ENCODE peak calls at places on chromosomes 7 and 10, in six cellular contexts. M is HTR-8/SVneo; J is EL; C is stimulated activated effector memory CD8-positive, alpha-beta T cell treated with anti-CD3 and anti-CD28 coated beads, Interleukin-12 subunit alpha, Interleukin-12 subunit beta, amount 100 ng/mL, for 72 hours; V is stimulated activated CD4-positive, alpha-beta T cell treated with anti-CD3 and anti-CD28 coated beads, Interleukin-2, amount 100 ng/mL, for 48 hours; T is T-helper 22 cell. P is an unnamed sample.

GRCh38 chr7:116573541-116573940 is 48.7 kb downstream of the CAV1 start:
- DNase-seq in M (no peak), J (no peak), C (no peak), V (no peak), T (no peak), P (no peak)

GRCh38 chr7:28804990-28805389 is 153.1 kb downstream of the TRIL start:
- DNase-seq in M (peak; percentile 28), J (peak; percentile 80), C (no peak), V (no peak), T (no peak), P (no peak)

GRCh38 chr10:10508241-10508640 is 509.4 kb upstream of the CELF2 start:
- DNase-seq in M (no peak), J (no peak), C (no peak), V (no peak), T (no peak), P (no peak)

GRCh38 chr7:143811-144453 is 48.4 kb upstream of the FAM20C start:
- DNase-seq in M (no peak), J (no peak), C (no peak), V (no peak), T (no peak), P (no peak)

GRCh38 chr7:55189447-55189760 is 170.6 kb downstream of the EGFR start:
- DNase-seq in M (no peak), J (no peak), C (no peak), V (no peak), T (no peak), P (no peak)

GRCh38 chr7:66832531-66833351 is 88.3 kb upstream of the TMEM248 start:
- DNase-seq in M (no peak), J (no peak), C (no peak), V (no peak), T (no peak), P (no peak)

GRCh38 chr10:17586741-17587720 is 30.1 kb downstream of the HACD1 start:
- DNase-seq in M (no peak), J (peak; percentile 28), C (no peak), V (no peak), T (no peak), P (no peak)

GRCh38 chr10:42488416-42488815 is 150.0 kb downstream of the ZNF33B start:
- DNase-seq in M (peak; percentile 32), J (peak; percentile 87), C (no peak), V (no peak), T (no peak), P (no peak)

GRCh38 chr10:89262331-89263020 is 10.9 kb upstream of the LIPA start:
- DNase-seq in M (no peak), J (peak; percentile 82), C (no peak), V (no peak), T (no peak), P (no peak)

GRCh38 chr7:30595461-30596042 is 874 bp downstream of the GARS1 start:
- DNase-seq in M (no peak), J (peak; percentile 15), C (no peak), V (no peak), T (no peak), P (no peak)

GRCh38 chr10:77702166-77702565 is 64.6 kb upstream of the KCNMA1 start:
- DNase-seq in M (no peak), J (peak; percentile 82), C (no peak), V (no peak), T (no peak), P (no peak)

GRCh38 chr10:83603708-83604107 is 535.6 kb upstream of the GHITM start:
- DNase-seq in M (no peak), J (no peak), C (no peak), V (no peak), T (no peak), P (no peak)

GRCh38 chr7:75994388-75995051 is at the start of gene TMEM120A:
- DNase-seq in M (peak; percentile 95), J (peak; percentile 92), C (peak; percentile 92), V (peak; percentile 96), T (peak; percentile 90), P (peak; percentile 77)

GRCh38 chr7:137882261-137882668 is 35.5 kb upstream of the DGKI start:
- DNase-seq in M (peak; percentile 74), J (peak; percentile 99), C (no peak), V (no peak), T (no peak), P (no peak)

GRCh38 chr7:122383934-122384333 is 79.4 kb upstream of the FEZF1 start:
- DNase-seq in M (no peak), J (no peak), C (no peak), V (no peak), T (no peak), P (no peak)

GRCh38 chr10:21144047-21144446 is 246.9 kb upstream of the NEBL start:
- DNase-seq in M (no peak), J (no peak), C (no peak), V (no peak), T (no peak), P (no peak)

GRCh38 chr7:41825927-41826480 is 123.1 kb upstream of the INHBA start:
- DNase-seq in M (peak; percentile 22), J (peak; percentile 65), C (no peak), V (no peak), T (no peak), P (no peak)

GRCh38 chr10:13792011-13792410 is 205.2 kb downstream of the PRPF18 start:
- DNase-seq in M (no peak), J (no peak), C (no peak), V (no peak), T (no peak), P (no peak)

GRCh38 chr7:150897502-150898474 is 45.5 kb downstream of the AOC1 start:
- DNase-seq in M (no peak), J (no peak), C (no peak), V (peak; percentile 41), T (no peak), P (no peak)

GRCh38 chr10:78046711-78047269 is 13.1 kb downstream of the RPS24 start:
- DNase-seq in M (no peak), J (no peak), C (no peak), V (no peak), T (no peak), P (no peak)

GRCh38 chr7:88307841-88308240 is 1.1 kb upstream of the STEAP4 start:
- DNase-seq in M (no peak), J (no peak), C (no peak), V (no peak), T (no peak), P (no peak)

GRCh38 chr10:101566333-101567164 is 21.5 kb downstream of the POLL start:
- DNase-seq in M (no peak), J (no peak), C (no peak), V (no peak), T (no peak), P (no peak)

GRCh38 chr10:55311823-55312431 is 510.9 kb upstream of the PCDH15 start:
- DNase-seq in M (peak; percentile 5), J (no peak), C (no peak), V (no peak), T (no peak), P (no peak)

GRCh38 chr10:37015498-37015897 is 109.9 kb upstream of the ANKRD30A start:
- DNase-seq in M (no peak), J (no peak), C (no peak), V (no peak), T (no peak), P (no peak)

GRCh38 chr10:53361281-53361680 is 588.7 kb upstream of the MBL2 start:
- DNase-seq in M (no peak), J (no peak), C (no peak), V (no peak), T (no peak), P (no peak)

GRCh38 chr7:107262857-107263256 is 94.1 kb downstream of the HBP1 start:
- DNase-seq in M (no peak), J (no peak), C (no peak), V (no peak), T (no peak), P (no peak)

GRCh38 chr7:37341033-37341630 is 107.5 kb downstream of the ELMO1 start:
- DNase-seq in M (no peak), J (no peak), C (no peak), V (no peak), T (no peak), P (no peak)

GRCh38 chr10:12556057-12556456 is 206.7 kb downstream of the CAMK1D start:
- DNase-seq in M (no peak), J (no peak), C (no peak), V (no peak), T (no peak), P (no peak)

GRCh38 chr7:38594931-38595330 is 36.2 kb downstream of the AMPH start:
- DNase-seq in M (no peak), J (no peak), C (no peak), V (no peak), T (no peak), P (no peak)

GRCh38 chr10:88897019-88897853 is 17.2 kb downstream of the STAMBPL1 start:
- DNase-seq in M (no peak), J (peak; percentile 51), C (no peak), V (no peak), T (no peak), P (no peak)